ENCODE peak calls at places on chromosomes 2 and 18, in seven cellular contexts. One of them, this sample, is unnamed.

GRCh38 chr18:685438-685837 is 27.0 kb downstream of the ENOSF1 start:
- DNase-seq in cardiac fibroblast: no peak
- DNase-seq in nephron progenitor cell: no peak
- DNase-seq in cardiac muscle cell: no peak
- DNase-seq in astrocyte: no peak
- DNase-seq in tibial nerve: no peak
- DNase-seq in GM06990: no peak
- DNase-seq in this sample: no peak

GRCh38 chr2:168796583-168797285 is 5.7 kb upstream of the NOSTRIN start:
- DNase-seq in cardiac fibroblast: peak; percentile 60
- DNase-seq in nephron progenitor cell: no peak
- DNase-seq in cardiac muscle cell: no peak
- DNase-seq in astrocyte: no peak
- DNase-seq in tibial nerve: no peak
- DNase-seq in GM06990: no peak
- DNase-seq in this sample: no peak

GRCh38 chr18:32308493-32309120 is 118.8 kb downstream of the MEP1B start:
- DNase-seq in cardiac fibroblast: peak; percentile 93
- DNase-seq in nephron progenitor cell: no peak
- DNase-seq in cardiac muscle cell: no peak
- DNase-seq in astrocyte: peak; percentile 81
- DNase-seq in tibial nerve: no peak
- DNase-seq in GM06990: no peak
- DNase-seq in this sample: no peak

GRCh38 chr2:50956886-50957285 is 75.0 kb downstream of the NRXN1 start:
- DNase-seq in cardiac fibroblast: no peak
- DNase-seq in nephron progenitor cell: no peak
- DNase-seq in cardiac muscle cell: no peak
- DNase-seq in astrocyte: peak; percentile 2
- DNase-seq in tibial nerve: no peak
- DNase-seq in GM06990: no peak
- DNase-seq in this sample: no peak

GRCh38 chr2:121095257-121096080 is 189.5 kb downstream of the TFCP2L1 start:
- DNase-seq in cardiac fibroblast: peak; percentile 79
- DNase-seq in nephron progenitor cell: peak; percentile 75
- DNase-seq in cardiac muscle cell: peak; percentile 79
- DNase-seq in astrocyte: no peak
- DNase-seq in tibial nerve: no peak
- DNase-seq in GM06990: no peak
- DNase-seq in this sample: no peak

GRCh38 chr2:146576301-146576700 is 1268.5 kb upstream of the ACVR2A start:
- DNase-seq in cardiac fibroblast: peak; percentile 41
- DNase-seq in nephron progenitor cell: no peak
- DNase-seq in cardiac muscle cell: no peak
- DNase-seq in astrocyte: peak; percentile 65
- DNase-seq in tibial nerve: no peak
- DNase-seq in GM06990: no peak
- DNase-seq in this sample: no peak

GRCh38 chr2:70979626-70980025 is 1.2 kb downstream of the ANKRD53 start:
- DNase-seq in cardiac fibroblast: no peak
- DNase-seq in nephron progenitor cell: no peak
- DNase-seq in cardiac muscle cell: no peak
- DNase-seq in astrocyte: no peak
- DNase-seq in tibial nerve: no peak
- DNase-seq in GM06990: no peak
- DNase-seq in this sample: no peak

GRCh38 chr2:127195140-127196074 is 24.7 kb downstream of the CYP27C1 start:
- DNase-seq in cardiac fibroblast: no peak
- DNase-seq in nephron progenitor cell: no peak
- DNase-seq in cardiac muscle cell: no peak
- DNase-seq in astrocyte: no peak
- DNase-seq in tibial nerve: no peak
- DNase-seq in GM06990: no peak
- DNase-seq in this sample: no peak

GRCh38 chr2:31297751-31298150 is 63.8 kb downstream of the EHD3 start:
- DNase-seq in cardiac fibroblast: no peak
- DNase-seq in nephron progenitor cell: no peak
- DNase-seq in cardiac muscle cell: no peak
- DNase-seq in astrocyte: no peak
- DNase-seq in tibial nerve: no peak
- DNase-seq in GM06990: no peak
- DNase-seq in this sample: no peak

GRCh38 chr18:55048892-55049291 is 89.6 kb upstream of the CCDC68 start:
- DNase-seq in cardiac fibroblast: no peak
- DNase-seq in nephron progenitor cell: no peak
- DNase-seq in cardiac muscle cell: no peak
- DNase-seq in astrocyte: peak; percentile 60
- DNase-seq in tibial nerve: no peak
- DNase-seq in GM06990: no peak
- DNase-seq in this sample: no peak

GRCh38 chr18:7117390-7118355 is at the start of gene LAMA1:
- DNase-seq in cardiac fibroblast: peak; percentile 51
- DNase-seq in nephron progenitor cell: peak; percentile 89
- DNase-seq in cardiac muscle cell: peak; percentile 89
- DNase-seq in astrocyte: no peak
- DNase-seq in tibial nerve: no peak
- DNase-seq in GM06990: no peak
- DNase-seq in this sample: no peak

GRCh38 chr18:9731380-9731779 is 23.3 kb downstream of the RAB31 start:
- DNase-seq in cardiac fibroblast: no peak
- DNase-seq in nephron progenitor cell: no peak
- DNase-seq in cardiac muscle cell: no peak
- DNase-seq in astrocyte: peak; percentile 91
- DNase-seq in tibial nerve: no peak
- DNase-seq in GM06990: no peak
- DNase-seq in this sample: no peak

GRCh38 chr2:224378087-224379085 is 23.5 kb downstream of the FAM124B start:
- DNase-seq in cardiac fibroblast: no peak
- DNase-seq in nephron progenitor cell: no peak
- DNase-seq in cardiac muscle cell: no peak
- DNase-seq in astrocyte: no peak
- DNase-seq in tibial nerve: no peak
- DNase-seq in GM06990: no peak
- DNase-seq in this sample: no peak
- TF ChIP-seq CTCF in cardiac fibroblast: peak; percentile 33
- TF ChIP-seq CTCF in nephron progenitor cell: no peak
- TF ChIP-seq CTCF in cardiac muscle cell: peak; percentile 14
- TF ChIP-seq CTCF in astrocyte: peak; percentile 4
- TF ChIP-seq CTCF in tibial nerve: no peak
- TF ChIP-seq CTCF in GM06990: no peak
- TF ChIP-seq CTCF in this sample: peak; percentile 9

GRCh38 chr2:118274841-118275510 is 186.7 kb downstream of the INSIG2 start:
- DNase-seq in cardiac fibroblast: no peak
- DNase-seq in nephron progenitor cell: no peak
- DNase-seq in cardiac muscle cell: no peak
- DNase-seq in astrocyte: peak; percentile 36
- DNase-seq in tibial nerve: no peak
- DNase-seq in GM06990: no peak
- DNase-seq in this sample: no peak
- TF ChIP-seq CTCF in cardiac fibroblast: no peak
- TF ChIP-seq CTCF in nephron progenitor cell: no peak
- TF ChIP-seq CTCF in cardiac muscle cell: no peak
- TF ChIP-seq CTCF in astrocyte: no peak
- TF ChIP-seq CTCF in tibial nerve: no peak
- TF ChIP-seq CTCF in GM06990: no peak
- TF ChIP-seq CTCF in this sample: no peak

DNA sequence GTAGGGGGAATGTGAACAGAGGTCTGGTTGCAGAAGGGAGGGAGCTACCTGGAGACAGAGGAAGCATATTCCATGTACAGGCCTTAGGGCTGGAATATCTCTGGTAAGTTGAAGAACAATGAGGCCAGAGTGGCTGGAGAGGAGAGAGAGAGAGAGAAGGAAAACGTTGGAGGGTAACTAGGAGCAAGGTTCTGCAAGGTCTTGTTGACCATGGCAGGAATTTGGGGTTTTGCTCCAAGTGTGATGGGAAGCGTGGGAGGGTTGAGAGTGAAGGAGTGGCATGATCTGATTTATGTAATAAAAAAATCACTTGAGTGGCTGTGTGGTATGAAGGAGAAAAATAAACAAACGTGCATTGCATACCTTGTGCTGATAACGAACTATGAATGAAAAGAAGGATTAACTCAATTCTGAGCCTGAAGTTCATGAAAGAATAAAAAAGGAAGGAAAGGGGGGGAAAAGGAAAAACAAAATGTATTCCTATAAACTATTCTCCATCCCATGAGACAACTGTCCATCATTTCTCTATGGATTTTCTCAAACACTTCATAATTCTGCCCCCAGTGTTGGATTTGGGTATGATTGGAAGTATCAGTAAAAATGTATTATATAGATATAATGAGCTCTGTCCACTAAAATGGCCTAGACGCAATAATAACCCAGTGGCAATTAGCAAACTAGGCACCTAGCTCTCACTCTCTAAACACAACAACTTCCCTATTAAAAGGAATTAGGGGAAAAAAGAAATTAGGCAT is 59.7 kb upstream of the PMAIP1 start:
- DNase-seq in cardiac fibroblast: no peak
- DNase-seq in nephron progenitor cell: no peak
- DNase-seq in cardiac muscle cell: no peak
- DNase-seq in astrocyte: peak; percentile 26
- DNase-seq in tibial nerve: no peak
- DNase-seq in GM06990: no peak
- DNase-seq in this sample: no peak
- TF ChIP-seq CTCF in cardiac fibroblast: peak; percentile 13
- TF ChIP-seq CTCF in nephron progenitor cell: no peak
- TF ChIP-seq CTCF in cardiac muscle cell: peak; percentile 6
- TF ChIP-seq CTCF in astrocyte: peak; percentile 15
- TF ChIP-seq CTCF in tibial nerve: no peak
- TF ChIP-seq CTCF in GM06990: peak; percentile 11
- TF ChIP-seq CTCF in this sample: peak; percentile 1

GRCh38 chr18:59778434-59778833 is 81.2 kb upstream of the CCBE1 start:
- DNase-seq in cardiac fibroblast: no peak
- DNase-seq in nephron progenitor cell: no peak
- DNase-seq in cardiac muscle cell: no peak
- DNase-seq in astrocyte: no peak
- DNase-seq in tibial nerve: no peak
- DNase-seq in GM06990: no peak
- DNase-seq in this sample: no peak

GRCh38 chr18:59787998-59788875 is 91.0 kb upstream of the CCBE1 start:
- DNase-seq in cardiac fibroblast: peak; percentile 72
- DNase-seq in nephron progenitor cell: no peak
- DNase-seq in cardiac muscle cell: no peak
- DNase-seq in astrocyte: peak; percentile 81
- DNase-seq in tibial nerve: no peak
- DNase-seq in GM06990: no peak
- DNase-seq in this sample: no peak

GRCh38 chr18:59784694-59785093 is 87.5 kb upstream of the CCBE1 start:
- DNase-seq in cardiac fibroblast: no peak
- DNase-seq in nephron progenitor cell: no peak
- DNase-seq in cardiac muscle cell: no peak
- DNase-seq in astrocyte: no peak
- DNase-seq in tibial nerve: no peak
- DNase-seq in GM06990: no peak
- DNase-seq in this sample: no peak

GRCh38 chr18:59779979-59780378 is 82.8 kb upstream of the CCBE1 start:
- DNase-seq in cardiac fibroblast: peak; percentile 78
- DNase-seq in nephron progenitor cell: no peak
- DNase-seq in cardiac muscle cell: no peak
- DNase-seq in astrocyte: peak; percentile 91
- DNase-seq in tibial nerve: no peak
- DNase-seq in GM06990: no peak
- DNase-seq in this sample: no peak

DNA sequence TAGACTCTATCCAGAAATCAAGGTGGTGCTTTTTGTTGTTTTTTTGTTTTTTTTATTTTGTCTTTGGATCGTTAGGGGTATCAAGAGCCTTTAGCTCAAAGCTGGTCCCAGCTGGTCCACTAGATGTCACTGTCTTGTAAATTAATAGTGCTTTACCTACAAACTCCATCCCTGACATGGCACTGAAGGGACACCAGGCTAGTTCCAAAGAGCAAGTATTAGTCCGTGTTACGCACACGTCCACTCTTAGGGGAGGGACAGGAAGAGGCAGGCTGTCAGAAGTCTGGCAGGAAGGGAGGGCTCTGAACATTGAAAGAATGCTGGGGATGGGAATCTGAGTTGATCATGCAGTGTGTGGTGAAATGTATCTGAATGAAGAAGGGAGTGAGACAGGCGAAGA is 85.9 kb upstream of the CCBE1 start:
- DNase-seq in cardiac fibroblast: peak; percentile 83
- DNase-seq in nephron progenitor cell: peak; percentile 16
- DNase-seq in cardiac muscle cell: peak; percentile 59
- DNase-seq in astrocyte: peak; percentile 40
- DNase-seq in tibial nerve: no peak
- DNase-seq in GM06990: peak; percentile 30
- DNase-seq in this sample: peak; percentile 35
- TF ChIP-seq CTCF in cardiac fibroblast: peak; percentile 69
- TF ChIP-seq CTCF in nephron progenitor cell: peak; percentile 39
- TF ChIP-seq CTCF in cardiac muscle cell: peak; percentile 73
- TF ChIP-seq CTCF in astrocyte: peak; percentile 65
- TF ChIP-seq CTCF in tibial nerve: no peak
- TF ChIP-seq CTCF in GM06990: peak; percentile 80
- TF ChIP-seq CTCF in this sample: peak; percentile 73

GRCh38 chr18:13108330-13108729 is 110.2 kb upstream of the LDLRAD4 start:
- DNase-seq in cardiac fibroblast: no peak
- DNase-seq in nephron progenitor cell: no peak
- DNase-seq in cardiac muscle cell: no peak
- DNase-seq in astrocyte: no peak
- DNase-seq in tibial nerve: no peak
- DNase-seq in GM06990: no peak
- DNase-seq in this sample: no peak

GRCh38 chr18:13107074-13107473 is 111.5 kb upstream of the LDLRAD4 start:
- DNase-seq in cardiac fibroblast: no peak
- DNase-seq in nephron progenitor cell: no peak
- DNase-seq in cardiac muscle cell: no peak
- DNase-seq in astrocyte: peak; percentile 43
- DNase-seq in tibial nerve: no peak
- DNase-seq in GM06990: no peak
- DNase-seq in this sample: no peak

GRCh38 chr18:13110559-13110958 is 108.0 kb upstream of the LDLRAD4 start:
- DNase-seq in cardiac fibroblast: no peak
- DNase-seq in nephron progenitor cell: no peak
- DNase-seq in cardiac muscle cell: no peak
- DNase-seq in astrocyte: no peak
- DNase-seq in tibial nerve: no peak
- DNase-seq in GM06990: no peak
- DNase-seq in this sample: no peak

GRCh38 chr18:13112982-13113381 is 105.6 kb upstream of the LDLRAD4 start:
- DNase-seq in cardiac fibroblast: peak; percentile 66
- DNase-seq in nephron progenitor cell: peak; percentile 68
- DNase-seq in cardiac muscle cell: peak; percentile 91
- DNase-seq in astrocyte: peak; percentile 50
- DNase-seq in tibial nerve: no peak
- DNase-seq in GM06990: no peak
- DNase-seq in this sample: no peak
- TF ChIP-seq CTCF in cardiac fibroblast: peak; percentile 37
- TF ChIP-seq CTCF in nephron progenitor cell: peak; percentile 49
- TF ChIP-seq CTCF in cardiac muscle cell: peak; percentile 61
- TF ChIP-seq CTCF in astrocyte: peak; percentile 54
- TF ChIP-seq CTCF in tibial nerve: peak; percentile 19
- TF ChIP-seq CTCF in GM06990: peak; percentile 21
- TF ChIP-seq CTCF in this sample: no peak

This sample was measured in GM12864.